ENCODE peak calls at places on chromosome 13, in four cellular contexts. Y is progenitor cell of endocrine pancreas, D is pancreas, R is GM10248. V is an unnamed sample.

GRCh38 chr13:49499889-49500660 is 4.3 kb downstream of the PHF11 start:
- DNase-seq in Y (no peak), D (no peak), R (no peak), V (no peak)

GRCh38 chr13:95235944-95236343 is 65.3 kb downstream of the ABCC4 start:
- DNase-seq in Y (no peak), D (no peak), R (no peak), V (no peak)

GRCh38 chr13:54658771-54659170 is 1630.2 kb downstream of the OLFM4 start:
- DNase-seq in Y (no peak), D (no peak), R (no peak), V (no peak)

GRCh38 chr13:35961002-35961401 is 170.2 kb downstream of the DCLK1 start:
- DNase-seq in Y (no peak), D (no peak), R (no peak), V (no peak)

GRCh38 chr13:30676672-30677071 is 58.7 kb upstream of the ALOX5AP start:
- DNase-seq in Y (no peak), D (no peak), R (no peak), V (no peak)

GRCh38 chr13:100506154-100506553 is 82.4 kb downstream of the GGACT start:
- DNase-seq in Y (no peak), D (no peak), R (peak; percentile 70), V (peak; percentile 77)

GRCh38 chr13:32647926-32648325 is 61.7 kb downstream of the PDS5B start:
- DNase-seq in Y (no peak), D (no peak), R (no peak), V (no peak)

GRCh38 chr13:49214917-49215376 is 5.2 kb upstream of the MLNR start:
- DNase-seq in Y (no peak), D (no peak), R (peak; percentile 39), V (peak; percentile 71)

GRCh38 chr13:78976696-78977095 is 317.7 kb upstream of the OBI1 start:
- DNase-seq in Y (no peak), D (no peak), R (no peak), V (no peak)

GRCh38 chr13:99796175-99796819 is 175.3 kb downstream of the ZIC5 start:
- DNase-seq in Y (peak; percentile 66), D (no peak), R (peak; percentile 25), V (peak; percentile 47)

GRCh38 chr13:107680115-107680514 is 535.2 kb downstream of the LIG4 start:
- DNase-seq in Y (no peak), D (no peak), R (no peak), V (no peak)

GRCh38 chr13:113951246-113951999 is 22.5 kb downstream of the C13orf46 start:
- DNase-seq in Y (no peak), D (peak; percentile 88), R (peak; percentile 89), V (peak; percentile 82)

GRCh38 chr13:111862836-111863815 is 203.8 kb upstream of the SOX1 start:
- DNase-seq in Y (no peak), D (no peak), R (no peak), V (no peak)

GRCh38 chr13:91314888-91315287 is 32.6 kb upstream of the MIR17HG start:
- DNase-seq in Y (no peak), D (no peak), R (no peak), V (no peak)

GRCh38 chr13:48233097-48233885 is at the start of gene ITM2B:
- DNase-seq in Y (peak; percentile 55), D (peak; percentile 76), R (peak; percentile 70), V (peak; percentile 62)

GRCh38 chr13:40206241-40207109 is 460.0 kb downstream of the FOXO1 start:
- DNase-seq in Y (no peak), D (peak; percentile 68), R (peak; percentile 52), V (peak; percentile 70)

GRCh38 chr13:46071590-46072249 is 19.2 kb upstream of the ZC3H13 start:
- DNase-seq in Y (no peak), D (no peak), R (peak; percentile 57), V (peak; percentile 93)

GRCh38 chr13:91708558-91708957 is 310.1 kb downstream of the GPC5 start:
- DNase-seq in Y (no peak), D (no peak), R (no peak), V (no peak)

DNA sequence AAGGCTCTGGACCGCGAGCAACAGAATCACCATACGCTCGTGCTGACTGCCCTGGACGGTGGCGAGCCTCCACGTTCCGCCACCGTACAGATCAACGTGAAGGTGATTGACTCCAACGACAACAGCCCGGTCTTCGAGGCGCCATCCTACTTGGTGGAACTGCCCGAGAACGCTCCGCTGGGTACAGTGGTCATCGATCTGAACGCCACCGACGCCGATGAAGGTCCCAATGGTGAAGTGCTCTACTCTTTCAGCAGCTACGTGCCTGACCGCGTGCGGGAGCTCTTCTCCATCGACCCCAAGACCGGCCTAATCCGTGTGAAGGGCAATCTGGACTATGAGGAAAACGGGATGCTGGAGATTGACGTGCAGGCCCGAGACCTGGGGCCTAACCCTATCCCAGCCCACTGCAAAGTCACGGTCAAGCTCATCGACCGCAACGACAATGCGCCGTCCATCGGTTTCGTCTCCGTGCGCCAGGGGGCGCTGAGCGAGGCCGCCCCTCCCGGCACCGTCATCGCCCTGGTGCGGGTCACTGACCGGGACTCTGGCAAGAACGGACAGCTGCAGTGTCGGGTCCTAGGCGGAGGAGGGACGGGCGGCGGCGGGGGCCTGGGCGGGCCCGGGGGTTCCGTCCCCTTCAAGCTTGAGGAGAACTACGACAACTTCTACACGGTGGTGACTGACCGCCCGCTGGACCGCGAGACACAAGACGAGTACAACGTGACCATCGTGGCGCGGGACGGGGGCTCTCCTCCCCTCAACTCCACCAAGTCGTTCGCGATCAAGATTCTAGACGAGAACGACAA is 1.8 kb downstream of the PCDH17 start:
- DNase-seq in Y (peak; percentile 52), D (peak; percentile 66), R (no peak), V (no peak)
- TF ChIP-seq CTCF in Y (peak; percentile 64), D (peak; percentile 49), R (no peak), V (no peak)

GRCh38 chr13:73851104-73851503 is 283.1 kb downstream of the KLF12 start:
- DNase-seq in Y (no peak), D (no peak), R (no peak), V (no peak)

GRCh38 chr13:73844986-73845385 is 289.2 kb downstream of the KLF12 start:
- DNase-seq in Y (no peak), D (no peak), R (no peak), V (no peak)

GRCh38 chr13:73850104-73850898 is 283.9 kb downstream of the KLF12 start:
- DNase-seq in Y (no peak), D (no peak), R (no peak), V (no peak)

DNA sequence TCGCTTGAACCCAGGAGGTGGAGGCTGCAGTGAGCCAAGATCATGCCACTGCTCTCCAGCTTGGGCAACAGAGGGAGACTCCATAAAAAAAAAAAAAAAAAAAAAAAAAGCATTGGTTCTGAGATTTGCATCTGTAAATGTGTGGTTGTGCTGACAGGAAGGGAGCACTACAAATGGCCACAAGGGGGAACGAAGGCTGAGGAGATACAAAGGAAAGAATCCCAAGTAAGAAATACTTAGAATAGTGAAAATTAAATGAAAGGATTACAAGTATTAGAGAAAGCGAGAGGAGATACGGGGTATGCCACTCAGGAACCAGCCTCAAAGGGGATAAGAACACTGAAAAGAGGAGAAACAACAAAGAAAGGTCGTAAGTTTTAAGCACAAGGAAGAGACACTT is 284.9 kb downstream of the KLF12 start:
- DNase-seq in Y (no peak), D (no peak), R (no peak), V (peak; percentile 60)
- TF ChIP-seq CTCF in Y (peak; percentile 50), D (no peak), R (peak; percentile 30), V (peak; percentile 21)

GRCh38 chr13:65656740-65657329 is 1573.3 kb downstream of the PCDH9 start:
- DNase-seq in Y (no peak), D (no peak), R (no peak), V (no peak)
- TF ChIP-seq CTCF in Y (peak; percentile 62), D (peak; percentile 9), R (peak; percentile 35), V (peak; percentile 18)

DNA sequence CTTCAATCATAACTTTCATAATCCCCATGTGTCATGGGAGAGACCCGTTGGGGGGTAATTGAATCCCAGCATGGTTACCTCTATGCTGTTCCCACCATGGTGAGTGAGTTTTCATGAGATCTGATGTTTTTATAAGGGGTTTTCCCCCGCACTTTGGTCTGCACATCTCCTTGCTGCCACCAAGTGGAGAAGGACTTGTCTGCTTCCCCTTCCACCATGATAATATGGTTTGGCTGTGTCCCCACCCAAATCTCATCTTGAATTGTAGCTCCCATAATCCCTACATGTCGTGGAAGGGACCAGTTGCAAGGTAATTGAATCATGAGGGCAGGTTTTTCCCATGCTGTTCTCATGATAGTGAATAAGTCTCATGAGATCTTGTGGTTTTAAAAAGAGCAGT is 524.9 kb downstream of the SLITRK5 start:
- DNase-seq in Y (no peak), D (no peak), R (no peak), V (no peak)
- TF ChIP-seq CTCF in Y (no peak), D (no peak), R (no peak), V (no peak)